ENCODE peak calls at places on chromosomes 6 and 20, in six cellular contexts. A, M, G, D, Z and W are unnamed samples.

GRCh38 chr6:16524380-16524707 is 236.9 kb downstream of the ATXN1 start:
- DNase-seq in G (no peak), M (peak; percentile 42), D (no peak), A (no peak), Z (no peak), W (no peak)

GRCh38 chr6:154805288-154805911 is 72.2 kb downstream of the SCAF8 start:
- DNase-seq in D (peak; percentile 45), Z (peak; percentile 9), A (peak; percentile 31), G (no peak), M (peak; percentile 32), W (peak; percentile 54)

GRCh38 chr20:10982692-10983091 is 308.9 kb upstream of the JAG1 start:
- DNase-seq in M (no peak), G (peak; percentile 38), D (no peak), Z (no peak), A (no peak), W (peak; percentile 40)

GRCh38 chr20:53124075-53124532 is 151.9 kb downstream of the TSHZ2 start:
- DNase-seq in Z (no peak), D (no peak), M (no peak), G (peak; percentile 8), A (no peak), W (no peak)

GRCh38 chr20:48012401-48012974 is 227.2 kb upstream of the SULF2 start:
- DNase-seq in G (no peak), A (no peak), M (no peak), Z (no peak), D (no peak), W (peak; percentile 48)

GRCh38 chr6:145034664-145035063 is 700.7 kb downstream of the EPM2A start:
- DNase-seq in D (no peak), M (no peak), Z (no peak), A (no peak), G (no peak), W (no peak)

GRCh38 chr20:45322952-45323383 is 14.9 kb upstream of the MATN4 start:
- DNase-seq in A (peak; percentile 31), Z (no peak), M (peak; percentile 96), G (peak; percentile 80), D (no peak), W (peak; percentile 65)

GRCh38 chr6:39029156-39030011 is 19.2 kb upstream of the GLP1R start:
- DNase-seq in D (no peak), G (peak; percentile 74), M (no peak), Z (peak; percentile 18), A (peak; percentile 12), W (peak; percentile 31)

GRCh38 chr6:72595812-72596211 is 26.1 kb upstream of the KCNQ5 start:
- DNase-seq in D (no peak), Z (no peak), M (no peak), A (no peak), G (no peak), W (no peak)